ENCODE peak calls at places on chromosome X, in seven cellular contexts. X is SK-N-SH, S is HCT116, N is GM23338, B is neural progenitor cell, E is MM.1S, C is PC-3. M is an unnamed sample.

GRCh38 chrX:37434362-37434761 is 85.2 kb downstream of the PRRG1 start:
- DNase-seq in X (no peak), S (no peak), N (no peak), B (no peak), E (no peak), C (peak; percentile 4), M (no peak)

GRCh38 chrX:66164470-66164869 is 423 bp downstream of the HEPH start:
- DNase-seq in X (no peak), S (no peak), N (peak; percentile 0), B (peak; percentile 11), E (no peak), C (no peak), M (no peak)

GRCh38 chrX:140912606-140913005 is 89.8 kb upstream of the SPANXB1 start:
- DNase-seq in X (no peak), S (no peak), N (no peak), B (no peak), E (no peak), C (peak; percentile 44), M (no peak)

GRCh38 chrX:27815209-27815608 is 7.4 kb downstream of the MAGEB10 start:
- DNase-seq in X (no peak), S (peak; percentile 3), N (no peak), B (no peak), E (no peak), C (peak; percentile 77), M (no peak)

GRCh38 chrX:152641996-152642395 is 4.3 kb downstream of the GABRQ start:
- DNase-seq in X (peak; percentile 46), S (no peak), N (peak; percentile 60), B (peak; percentile 63), E (no peak), C (peak; percentile 31), M (no peak)

GRCh38 chrX:2497961-2498780 is 2.6 kb downstream of the DHRSX start:
- DNase-seq in X (no peak), S (no peak), N (no peak), B (no peak), E (no peak), C (no peak), M (no peak)

GRCh38 chrX:136765957-136766356 is 14.8 kb downstream of the ARHGEF6 start:
- DNase-seq in X (no peak), S (no peak), N (no peak), B (no peak), E (no peak), C (no peak), M (no peak)

GRCh38 chrX:9308426-9308825 is 156.4 kb upstream of the TBL1X start:
- DNase-seq in X (no peak), S (no peak), N (no peak), B (no peak), E (no peak), C (no peak), M (no peak)

GRCh38 chrX:150548684-150549083 is 19.7 kb upstream of the MTM1 start:
- DNase-seq in X (no peak), S (no peak), N (no peak), B (no peak), E (no peak), C (peak; percentile 66), M (no peak)

GRCh38 chrX:2374086-2374485 is 126.7 kb downstream of the DHRSX start:
- DNase-seq in X (no peak), S (no peak), N (no peak), B (no peak), E (no peak), C (no peak), M (no peak)

GRCh38 chrX:98731821-98732220 is 1678.3 kb downstream of the PCDH19 start:
- DNase-seq in X (no peak), S (no peak), N (no peak), B (no peak), E (no peak), C (no peak), M (no peak)

GRCh38 chrX:40945366-40945713 is 139.9 kb upstream of the USP9X start:
- DNase-seq in X (no peak), S (peak; percentile 21), N (no peak), B (no peak), E (no peak), C (peak; percentile 75), M (no peak)

GRCh38 chrX:150566734-150567182 is 1.7 kb upstream of the MTM1 start:
- DNase-seq in X (no peak), S (no peak), N (peak; percentile 87), B (peak; percentile 89), E (no peak), C (no peak), M (no peak)

GRCh38 chrX:68832516-68833447 is 4.0 kb downstream of the EFNB1 start:
- DNase-seq in X (no peak), S (no peak), N (peak; percentile 25), B (peak; percentile 28), E (no peak), C (no peak), M (no peak)

GRCh38 chrX:108299101-108299591 is 139.1 kb downstream of the COL4A6 start:
- DNase-seq in X (no peak), S (no peak), N (peak; percentile 9), B (peak; percentile 2), E (no peak), C (no peak), M (no peak)

GRCh38 chrX:23333842-23334535 is 660 bp upstream of the PTCHD1 start:
- DNase-seq in X (peak; percentile 40), S (no peak), N (peak; percentile 63), B (peak; percentile 67), E (no peak), C (no peak), M (no peak)

GRCh38 chrX:85084770-85085393 is 81.2 kb downstream of the APOOL start:
- DNase-seq in X (peak; percentile 50), S (peak; percentile 1), N (peak; percentile 20), B (peak; percentile 17), E (peak; percentile 8), C (peak; percentile 55), M (peak; percentile 33)

GRCh38 chrX:96006281-96006680 is 678.4 kb upstream of the DIAPH2 start:
- DNase-seq in X (no peak), S (no peak), N (no peak), B (no peak), E (no peak), C (no peak), M (no peak)

GRCh38 chrX:149829751-149830191 is 48.0 kb downstream of the MAGEA9 start:
- DNase-seq in X (no peak), S (no peak), N (peak; percentile 61), B (peak; percentile 25), E (no peak), C (no peak), M (no peak)

GRCh38 chrX:154117566-154117965 is 20.0 kb upstream of the MECP2 start:
- DNase-seq in X (no peak), S (no peak), N (no peak), B (no peak), E (no peak), C (no peak), M (no peak)

GRCh38 chrX:152202886-152203285 is 64.5 kb upstream of the MAGEA10 start:
- DNase-seq in X (no peak), S (no peak), N (peak; percentile 11), B (peak; percentile 11), E (no peak), C (no peak), M (no peak)

GRCh38 chrX:4182010-4182806 is 468.8 kb upstream of the PRKX start:
- DNase-seq in X (no peak), S (no peak), N (peak; percentile 41), B (no peak), E (no peak), C (no peak), M (no peak)

GRCh38 chrX:19543020-19543715 is 27.9 kb upstream of the MAP3K15 start:
- DNase-seq in X (no peak), S (no peak), N (no peak), B (no peak), E (no peak), C (no peak), M (no peak)

GRCh38 chrX:19541196-19541595 is 25.9 kb upstream of the MAP3K15 start:
- DNase-seq in X (no peak), S (no peak), N (no peak), B (no peak), E (no peak), C (no peak), M (no peak)

GRCh38 chrX:19543951-19544359 is 28.6 kb upstream of the MAP3K15 start:
- DNase-seq in X (no peak), S (no peak), N (no peak), B (no peak), E (no peak), C (no peak), M (no peak)

GRCh38 chrX:19540076-19540475 is 24.8 kb upstream of the MAP3K15 start:
- DNase-seq in X (no peak), S (no peak), N (no peak), B (no peak), E (no peak), C (no peak), M (no peak)

DNA sequence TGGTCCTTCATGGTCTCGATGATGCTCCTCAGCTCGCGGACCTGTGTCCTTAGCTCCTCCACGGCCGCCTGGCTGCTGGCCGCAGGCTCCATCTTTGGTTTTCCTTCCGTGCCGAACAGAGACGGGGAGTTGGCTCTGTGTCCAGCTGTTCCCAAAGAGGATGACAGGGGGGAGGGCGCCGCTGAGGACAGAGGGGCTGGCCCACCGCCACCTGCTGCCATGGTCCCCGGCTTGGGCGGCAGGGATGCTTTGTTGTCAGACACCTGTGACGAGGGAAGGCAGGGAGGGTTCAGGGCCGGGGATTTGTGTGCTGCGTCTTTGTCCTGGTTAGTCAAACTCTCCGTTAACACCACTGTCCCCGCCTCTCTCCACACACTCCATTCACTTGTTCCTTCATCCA is 26.6 kb upstream of the MAP3K15 start:
- DNase-seq in X (no peak), S (no peak), N (no peak), B (no peak), E (no peak), C (no peak), M (no peak)
- TF ChIP-seq EZH2phosphoT487 in X (no peak), S (no peak), N (no peak), B (no peak), E (no peak), C (no peak), M (no peak)

GRCh38 chrX:54246866-54247265 is 63.8 kb upstream of the FAM120C start:
- DNase-seq in X (no peak), S (no peak), N (no peak), B (no peak), E (no peak), C (no peak), M (no peak)

DNA sequence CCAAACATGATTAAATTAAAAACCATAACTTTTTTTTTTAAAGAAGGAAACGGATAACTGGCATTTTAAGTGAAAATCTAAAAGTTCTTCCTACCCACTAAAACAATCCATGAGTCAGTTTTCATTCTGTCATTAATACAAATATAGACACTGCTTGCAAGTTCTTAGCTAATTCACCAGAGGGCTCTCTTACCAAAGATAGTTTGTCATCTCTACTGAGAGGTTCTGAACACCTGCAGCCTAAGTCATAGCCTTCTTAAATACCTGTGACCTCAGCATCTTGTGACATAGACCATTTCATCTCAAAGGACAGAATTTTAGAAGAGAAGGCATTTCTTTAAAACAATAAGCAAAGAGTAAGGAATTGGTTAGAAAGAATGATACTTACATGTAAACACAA is 65.3 kb upstream of the FAM120C start:
- DNase-seq in X (no peak), S (peak; percentile 6), N (peak; percentile 8), B (no peak), E (peak; percentile 58), C (peak; percentile 61), M (peak; percentile 38)
- TF ChIP-seq EZH2phosphoT487 in X (no peak), S (no peak), N (no peak), B (no peak), E (no peak), C (no peak), M (no peak)

GRCh38 chrX:38919202-38919601 is 117.9 kb downstream of the MID1IP1 start:
- DNase-seq in X (no peak), S (no peak), N (no peak), B (no peak), E (no peak), C (no peak), M (no peak)
- TF ChIP-seq EZH2phosphoT487 in X (no peak), S (no peak), N (no peak), B (no peak), E (no peak), C (no peak), M (no peak)

GRCh38 chrX:25869761-25870160 is 268.4 kb upstream of the MAGEB18 start:
- DNase-seq in X (no peak), S (no peak), N (no peak), B (no peak), E (no peak), C (no peak), M (no peak)
- TF ChIP-seq EZH2phosphoT487 in X (no peak), S (no peak), N (no peak), B (no peak), E (no peak), C (no peak), M (no peak)

M was measured in OCI-LY7.